ENCODE peak calls at places on chromosomes 13 and 19, in four cellular contexts. J is AG04450, K is fibroblast of the aortic adventitia, Z is WTC11. I is an unnamed sample.

GRCh38 chr13:67277581-67277980 is 47.4 kb upstream of the PCDH9 start:
- DNase-seq in J (no peak), K (no peak), Z (no peak), I (no peak)

GRCh38 chr19:4985551-4985991 is 16.7 kb downstream of the KDM4B start:
- DNase-seq in J (no peak), K (no peak), Z (no peak), I (no peak)

GRCh38 chr19:843180-843835 is 2.5 kb downstream of the PRTN3 start:
- DNase-seq in J (no peak), K (no peak), Z (peak; percentile 62), I (peak; percentile 72)

GRCh38 chr13:40342901-40343300 is 323.5 kb downstream of the FOXO1 start:
- DNase-seq in J (no peak), K (no peak), Z (no peak), I (no peak)

GRCh38 chr13:77114271-77114670 is 87.3 kb upstream of the FBXL3 start:
- DNase-seq in J (no peak), K (no peak), Z (no peak), I (no peak)

GRCh38 chr19:42628411-42629135 is 33.8 kb upstream of the CEACAM8 start:
- DNase-seq in J (no peak), K (no peak), Z (no peak), I (no peak)

GRCh38 chr19:7397687-7398086 is 49.0 kb downstream of the ARHGEF18 start:
- DNase-seq in J (peak; percentile 43), K (peak; percentile 33), Z (no peak), I (no peak)

GRCh38 chr13:113349050-113349449 is 14.9 kb downstream of the GRTP1 start:
- DNase-seq in J (no peak), K (no peak), Z (no peak), I (no peak)

GRCh38 chr13:101283782-101284181 is 132.5 kb downstream of the NALCN start:
- DNase-seq in J (no peak), K (no peak), Z (no peak), I (no peak)

GRCh38 chr19:6161271-6161850 is 25.9 kb downstream of the ACSBG2 start:
- DNase-seq in J (no peak), K (no peak), Z (peak; percentile 22), I (no peak)

GRCh38 chr13:67023088-67023893 is 206.8 kb downstream of the PCDH9 start:
- DNase-seq in J (peak; percentile 45), K (peak; percentile 67), Z (no peak), I (no peak)

GRCh38 chr13:49545661-49546060 is 39.7 kb downstream of the RCBTB1 start:
- DNase-seq in J (no peak), K (no peak), Z (no peak), I (no peak)

GRCh38 chr13:71320452-71320851 is 546.6 kb downstream of the DACH1 start:
- DNase-seq in J (peak; percentile 7), K (no peak), Z (peak; percentile 16), I (no peak)

GRCh38 chr13:50389726-50390125 is 374.5 kb downstream of the KCNRG start:
- DNase-seq in J (no peak), K (no peak), Z (no peak), I (no peak)

GRCh38 chr19:48318286-48318987 is 6.9 kb upstream of the EMP3 start:
- DNase-seq in J (no peak), K (no peak), Z (no peak), I (no peak)

GRCh38 chr13:75761373-75761772 is 125.2 kb downstream of the LMO7 start:
- DNase-seq in J (no peak), K (peak; percentile 53), Z (no peak), I (no peak)

GRCh38 chr19:3387645-3388589 is 21.5 kb downstream of the NFIC start:
- DNase-seq in J (no peak), K (peak; percentile 58), Z (no peak), I (no peak)

GRCh38 chr13:24746618-24747247 is 17.2 kb upstream of the RNF17 start:
- DNase-seq in J (no peak), K (peak; percentile 2), Z (peak; percentile 63), I (no peak)

GRCh38 chr19:3366104-3366760 is at the start of gene NFIC:
- DNase-seq in J (no peak), K (peak; percentile 85), Z (no peak), I (no peak)

GRCh38 chr19:13100871-13101589 is 1.6 kb downstream of the LYL1 start:
- DNase-seq in J (no peak), K (no peak), Z (peak; percentile 60), I (no peak)

GRCh38 chr19:40613669-40614594 is 12.8 kb downstream of the LTBP4 start:
- DNase-seq in J (peak; percentile 67), K (peak; percentile 68), Z (peak; percentile 90), I (no peak)

GRCh38 chr19:40687525-40688016 is 2.9 kb downstream of the NUMBL start:
- DNase-seq in J (no peak), K (peak; percentile 92), Z (no peak), I (no peak)

GRCh38 chr13:24502567-24503375 is 9.8 kb downstream of the PARP4 start:
- DNase-seq in J (no peak), K (peak; percentile 64), Z (no peak), I (no peak)

GRCh38 chr13:73422973-73423372 is 364.2 kb downstream of the KLF5 start:
- DNase-seq in J (no peak), K (no peak), Z (no peak), I (no peak)

GRCh38 chr13:37640499-37640898 is 41.9 kb upstream of the POSTN start:
- DNase-seq in J (peak; percentile 55), K (peak; percentile 89), Z (peak; percentile 12), I (no peak)

GRCh38 chr13:69704311-69704710 is 403.3 kb upstream of the ATXN8OS start:
- DNase-seq in J (no peak), K (no peak), Z (no peak), I (no peak)

GRCh38 chr13:44385401-44385800 is 11.8 kb downstream of the SERP2 start:
- DNase-seq in J (no peak), K (no peak), Z (no peak), I (no peak)

GRCh38 chr19:45322744-45323281 is at the start of gene CKM:
- DNase-seq in J (no peak), K (no peak), Z (no peak), I (no peak)

GRCh38 chr19:54149021-54149812 is 10.3 kb downstream of the LENG1 start:
- DNase-seq in J (no peak), K (no peak), Z (no peak), I (no peak)

GRCh38 chr19:8490395-8490760 is 12.1 kb downstream of the PRAM1 start:
- DNase-seq in J (no peak), K (no peak), Z (no peak), I (no peak)

GRCh38 chr19:3368848-3369336 is 2.5 kb downstream of the NFIC start:
- DNase-seq in J (no peak), K (peak; percentile 59), Z (no peak), I (no peak)

GRCh38 chr13:66397133-66397532 is 833.0 kb downstream of the PCDH9 start:
- DNase-seq in J (no peak), K (no peak), Z (no peak), I (no peak)

GRCh38 chr19:869245-870177 is 10.0 kb downstream of the CFD start:
- DNase-seq in J (peak; percentile 90), K (peak; percentile 98), Z (no peak), I (no peak)

GRCh38 chr19:56837892-56838679 is 2.4 kb downstream of the PEG3 start:
- DNase-seq in J (no peak), K (no peak), Z (no peak), I (no peak)

DNA sequence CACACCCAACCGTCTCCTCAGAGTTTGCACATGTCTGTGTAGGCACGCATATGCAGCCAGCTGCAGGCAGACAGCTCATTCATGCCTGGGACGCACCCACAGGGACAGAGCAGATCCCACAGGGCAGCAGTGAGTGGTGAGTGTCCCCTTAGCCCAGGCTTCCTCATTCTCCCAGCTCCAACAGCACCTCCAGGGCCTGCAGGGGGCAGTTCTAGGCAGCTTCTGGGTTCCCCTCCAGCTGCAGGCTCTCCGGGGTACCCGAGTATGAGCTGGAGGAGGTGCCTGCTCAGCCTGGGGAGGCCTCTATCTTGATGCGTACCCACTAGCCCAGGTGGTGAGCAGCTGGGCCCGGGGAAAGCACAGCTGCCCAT is 1.3 kb upstream of the SHANK1 start:
- DNase-seq in J (no peak), K (peak; percentile 39), Z (peak; percentile 36), I (no peak)
- TF ChIP-seq CTCF in J (peak; percentile 17), K (no peak), Z (no peak), I (no peak)

GRCh38 chr19:58305065-58305931 is at the start of gene ERVK3-1:
- DNase-seq in J (peak; percentile 94), K (peak; percentile 97), Z (peak; percentile 94), I (peak; percentile 94)
- TF ChIP-seq CTCF in J (peak; percentile 19), K (peak; percentile 11), Z (no peak), I (peak; percentile 43)

GRCh38 chr13:95195146-95195545 is 106.1 kb downstream of the ABCC4 start:
- DNase-seq in J (no peak), K (no peak), Z (no peak), I (no peak)

GRCh38 chr13:95197548-95197947 is 103.7 kb downstream of the ABCC4 start:
- DNase-seq in J (no peak), K (no peak), Z (no peak), I (no peak)

GRCh38 chr13:95193509-95194230 is 107.6 kb downstream of the ABCC4 start:
- DNase-seq in J (no peak), K (no peak), Z (no peak), I (no peak)

GRCh38 chr13:95191821-95192220 is 109.4 kb downstream of the ABCC4 start:
- DNase-seq in J (peak; percentile 57), K (peak; percentile 82), Z (peak; percentile 93), I (peak; percentile 84)

DNA sequence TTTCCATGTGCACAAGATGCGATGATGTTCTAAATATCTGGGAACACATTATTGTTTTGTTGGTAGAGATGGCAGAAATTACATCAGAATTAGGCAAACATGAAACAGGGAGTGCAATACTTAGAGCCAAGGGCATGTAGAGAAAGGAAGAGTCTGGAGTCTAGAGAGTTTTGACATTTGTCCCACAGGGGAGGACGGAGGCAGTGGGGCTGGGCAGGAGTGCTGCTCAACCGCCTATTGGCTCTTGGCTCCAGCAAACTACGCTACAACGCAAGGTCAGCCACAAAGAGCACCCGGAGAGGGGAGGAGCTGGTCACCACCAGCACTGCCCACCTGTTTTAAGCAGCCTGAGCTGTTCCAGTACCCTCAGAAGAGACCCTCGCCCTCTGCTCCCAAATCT is 108.3 kb downstream of the ABCC4 start:
- DNase-seq in J (no peak), K (no peak), Z (no peak), I (no peak)
- TF ChIP-seq CTCF in J (no peak), K (no peak), Z (no peak), I (no peak)

DNA sequence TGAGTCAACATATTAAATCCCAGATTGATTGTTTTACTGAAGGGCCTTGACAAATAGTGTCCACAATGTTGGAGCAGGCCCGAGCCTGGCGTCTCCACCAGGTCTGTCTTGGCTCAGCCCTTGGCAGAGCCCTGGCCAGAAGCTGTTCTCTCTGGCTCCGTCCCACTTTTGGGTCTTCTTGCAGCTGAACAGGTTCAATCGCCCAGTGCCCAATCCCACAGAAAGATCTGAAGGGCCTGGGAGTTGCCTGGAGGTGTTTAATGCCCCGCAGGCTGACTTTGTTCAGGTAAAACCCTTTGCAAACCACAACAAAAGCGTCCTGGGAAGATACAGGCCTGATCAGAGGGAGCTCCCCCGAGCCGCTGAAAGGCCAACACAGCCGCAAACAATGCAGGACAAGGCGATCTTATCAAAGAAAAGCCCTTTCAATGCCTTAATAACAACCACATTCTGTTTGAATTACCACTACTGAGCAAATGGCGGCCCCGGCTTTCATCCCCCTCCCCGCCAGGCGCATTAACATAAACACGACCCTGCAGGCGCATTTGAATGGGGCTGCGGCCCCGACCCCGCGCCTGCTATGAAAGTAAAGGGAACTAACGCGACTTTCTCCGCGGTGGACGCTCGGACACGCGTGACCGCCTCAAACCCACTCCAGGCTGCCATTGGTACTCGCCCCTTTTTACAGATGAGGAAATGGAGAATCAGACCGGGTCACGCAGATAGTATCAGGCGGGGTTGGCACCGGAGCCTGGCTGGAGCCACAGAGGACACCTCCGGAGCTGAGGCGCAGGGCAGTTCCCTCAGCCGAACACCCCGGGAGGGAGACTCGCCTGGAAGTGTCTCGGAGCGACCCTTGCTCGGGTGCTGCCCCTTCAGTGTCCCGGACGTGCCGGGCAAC is 3.1 kb downstream of the CDX2 start:
- DNase-seq in J (no peak), K (no peak), Z (peak; percentile 84), I (peak; percentile 59)
- TF ChIP-seq CTCF in J (no peak), K (no peak), Z (no peak), I (no peak)